ENCODE peak calls at places on chromosome 12, in four cellular contexts. A, K, I and W are unnamed samples.

GRCh38 chr12:104588048-104588942 is 131.5 kb downstream of the CHST11 start:
- DNase-seq in A (no peak), K (peak), I (peak), W (no peak)

GRCh38 chr12:82449179-82449578 is 90.8 kb downstream of the METTL25 start:
- DNase-seq in A (no peak), K (no peak), I (no peak), W (no peak)

GRCh38 chr12:124720019-124720686 is 143.5 kb downstream of the SCARB1 start:
- DNase-seq in A (no peak), K (peak), I (no peak), W (no peak)

GRCh38 chr12:4220489-4220888 is 53.1 kb upstream of the CCND2 start:
- DNase-seq in A (no peak), K (no peak), I (no peak), W (no peak)

GRCh38 chr12:108302034-108302433 is 37.1 kb downstream of the CMKLR1 start:
- DNase-seq in A (no peak), K (no peak), I (no peak), W (no peak)

GRCh38 chr12:3155710-3156386 is 78.7 kb downstream of the TSPAN9 start:
- DNase-seq in A (no peak), K (no peak), I (no peak), W (no peak)

GRCh38 chr12:32305163-32305562 is 94.2 kb upstream of the FGD4 start:
- DNase-seq in A (no peak), K (peak), I (no peak), W (peak)

GRCh38 chr12:121026274-121027045 is 10.2 kb upstream of the C12orf43 start:
- DNase-seq in A (no peak), K (no peak), I (no peak), W (no peak)

GRCh38 chr12:1936406-1937320 is 18.2 kb upstream of the CACNA2D4 start:
- DNase-seq in A (no peak), K (peak), I (no peak), W (peak)

GRCh38 chr12:132651444-132652100 is 33.0 kb downstream of the P2RX2 start:
- DNase-seq in A (no peak), K (no peak), I (no peak), W (no peak)

GRCh38 chr12:100190013-100190394 is 10.6 kb upstream of the ACTR6 start:
- DNase-seq in A (no peak), K (no peak), I (no peak), W (no peak)

GRCh38 chr12:3122841-3123678 is 45.9 kb downstream of the TSPAN9 start:
- DNase-seq in A (no peak), K (peak), I (no peak), W (no peak)

GRCh38 chr12:54428050-54429013 is 9.3 kb upstream of the ITGA5 start:
- DNase-seq in A (no peak), K (peak), I (no peak), W (no peak)

GRCh38 chr12:54000105-54000773 is at the start of gene HOXC9:
- DNase-seq in A (no peak), K (no peak), I (no peak), W (no peak)

GRCh38 chr12:108066583-108067234 is 62.4 kb upstream of the WSCD2 start:
- DNase-seq in A (no peak), K (no peak), I (no peak), W (peak)

DNA sequence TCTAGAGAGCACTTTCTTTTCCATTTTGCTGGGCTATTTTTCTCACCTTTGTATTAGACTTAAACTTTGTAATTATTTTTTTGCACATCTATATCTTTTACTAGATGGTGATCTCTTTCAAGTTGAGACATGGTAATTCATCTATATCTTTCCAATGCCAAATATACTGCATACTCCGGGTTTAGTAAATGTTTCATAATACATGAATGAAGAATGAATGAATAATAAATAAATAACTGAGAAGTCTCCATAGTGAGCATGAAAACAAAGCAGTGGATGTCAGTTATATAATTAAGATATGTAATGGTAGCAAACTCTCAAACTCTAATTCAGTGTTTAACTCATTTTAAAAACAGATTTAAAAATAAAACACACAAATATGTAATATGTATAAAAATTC is 342.5 kb upstream of the KITLG start:
- DNase-seq in A (no peak), K (peak), I (no peak), W (no peak)
- TF ChIP-seq CTCF in A (no peak), K (no peak), I (no peak), W (no peak)

GRCh38 chr12:65742481-65742971 is 81.8 kb upstream of the HMGA2 start:
- DNase-seq in A (no peak), K (peak), I (no peak), W (peak)
- H3K4me3 ChIP-seq in A (no peak), K (peak), I (peak), W (peak)

GRCh38 chr12:46402861-46403731 is 30.5 kb upstream of the SLC38A2 start:
- DNase-seq in A (no peak), K (peak), I (no peak), W (no peak)
- H3K27ac ChIP-seq in A (no peak), K (peak), I (peak), W (no peak)

DNA sequence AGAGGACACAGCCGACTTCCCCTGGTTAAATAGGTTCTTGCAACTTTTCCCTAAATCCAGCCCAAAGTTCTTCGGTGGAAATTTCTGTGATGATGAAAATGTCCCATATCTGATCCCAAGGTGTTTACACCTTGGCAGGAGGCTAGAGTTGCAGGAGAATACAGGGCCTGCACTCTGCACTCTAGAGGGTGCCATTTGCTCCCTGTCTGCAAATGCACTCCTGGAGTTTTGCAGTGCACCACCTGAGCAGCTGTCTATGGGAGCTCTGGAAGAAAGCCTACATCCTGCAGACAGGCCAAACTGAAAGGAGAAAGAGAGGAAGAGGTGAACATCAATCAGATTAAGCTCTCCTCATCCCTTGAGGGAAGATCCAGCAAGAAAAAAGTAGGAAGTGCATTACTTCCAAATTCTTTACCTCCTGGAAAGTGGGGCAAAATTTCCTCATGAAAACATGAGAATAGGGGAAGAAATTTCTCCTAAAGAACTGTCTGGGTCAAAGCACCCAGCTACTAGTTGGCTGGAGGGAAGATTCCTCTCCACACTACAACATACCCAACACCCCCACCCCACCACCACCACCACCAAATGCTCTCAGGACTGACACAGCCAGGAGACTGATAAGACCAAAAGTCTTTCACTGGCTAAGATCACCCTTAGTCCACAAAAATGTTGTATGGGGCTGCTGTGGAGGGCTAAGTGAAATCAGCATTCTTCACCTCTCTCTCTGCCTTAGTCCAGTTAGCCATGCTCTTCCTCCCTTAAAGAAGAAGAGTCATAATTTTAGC is 106.4 kb downstream of the NUAK1 start:
- DNase-seq in A (no peak), K (no peak), I (no peak), W (no peak)
- TF ChIP-seq CTCF in A (no peak), K (no peak), I (peak), W (no peak)

GRCh38 chr12:21776242-21776641 is 1.7 kb upstream of the KCNJ8 start:
- DNase-seq in A (no peak), K (no peak), I (no peak), W (no peak)

GRCh38 chr12:21773263-21773741 is 1.2 kb downstream of the KCNJ8 start:
- DNase-seq in A (no peak), K (peak), I (no peak), W (peak)

GRCh38 chr12:21775130-21775920 is 819 bp upstream of the KCNJ8 start:
- DNase-seq in A (no peak), K (peak), I (no peak), W (no peak)

GRCh38 chr12:21773799-21774198 is 707 bp downstream of the KCNJ8 start:
- DNase-seq in A (no peak), K (peak), I (no peak), W (no peak)

GRCh38 chr12:21774358-21775129 is at the start of gene KCNJ8:
- DNase-seq in A (no peak), K (peak), I (no peak), W (peak)
- H3K4me3 ChIP-seq in A (no peak), K (peak), I (no peak), W (peak)

GRCh38 chr12:122871851-122872785 is 23.8 kb downstream of the VPS37B start:
- DNase-seq in A (peak), K (peak), I (no peak), W (peak)

GRCh38 chr12:122869207-122869973 is 26.5 kb downstream of the VPS37B start:
- DNase-seq in A (no peak), K (no peak), I (no peak), W (no peak)

GRCh38 chr12:122868471-122869177 is 27.3 kb downstream of the VPS37B start:
- DNase-seq in A (no peak), K (no peak), I (no peak), W (no peak)

GRCh38 chr12:122870867-122871664 is 24.9 kb downstream of the VPS37B start:
- DNase-seq in A (no peak), K (peak), I (no peak), W (peak)

GRCh38 chr12:122870163-122870842 is 25.6 kb downstream of the VPS37B start:
- DNase-seq in A (no peak), K (no peak), I (no peak), W (no peak)
- H3K27ac ChIP-seq in A (no peak), K (no peak), I (peak), W (peak)

DNA sequence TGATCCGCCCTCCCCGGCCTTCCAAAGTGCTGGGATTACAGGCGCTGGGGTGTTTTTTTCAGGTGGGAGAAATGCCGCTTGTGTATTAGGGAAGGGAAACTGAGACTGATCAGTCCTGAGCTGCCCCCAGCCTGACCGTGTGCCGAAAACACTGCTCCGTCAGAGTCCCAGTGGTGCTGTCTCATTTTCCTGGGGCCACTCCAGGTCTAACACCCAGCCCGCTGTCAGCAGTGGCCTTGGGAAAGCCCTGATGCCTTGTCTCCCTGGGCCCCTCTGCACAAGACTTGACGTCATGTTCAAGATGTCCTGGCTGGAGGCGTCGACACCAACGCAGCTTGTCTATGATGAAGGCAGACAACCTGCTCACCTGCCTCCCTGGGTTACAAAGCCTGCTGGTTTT is 165.9 kb downstream of the RBM19 start:
- DNase-seq in A (no peak), K (no peak), I (no peak), W (no peak)
- TF ChIP-seq CTCF in A (no peak), K (no peak), I (no peak), W (no peak)

DNA sequence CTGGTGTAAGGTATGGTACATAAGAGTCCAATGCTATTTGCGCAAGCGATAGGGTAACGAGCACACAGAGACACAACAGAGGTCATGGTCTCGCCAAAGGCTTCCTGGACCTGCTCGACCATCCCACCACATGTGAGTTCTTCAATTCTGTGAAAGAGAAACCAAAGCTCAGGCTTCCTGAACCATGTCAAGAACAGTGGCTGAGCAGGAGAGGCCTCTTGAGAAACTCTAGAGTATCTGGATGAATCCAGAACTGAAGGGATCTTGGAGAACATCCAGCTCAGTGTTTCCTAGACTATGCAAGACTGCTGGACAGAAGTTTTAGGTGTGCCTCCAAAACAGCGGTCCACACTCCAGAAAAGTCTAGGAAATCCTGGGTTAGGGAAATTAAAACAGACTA is 114.5 kb downstream of the TRAFD1 start:
- DNase-seq in A (no peak), K (peak), I (no peak), W (no peak)
- H3K4me3 ChIP-seq in A (no peak), K (no peak), I (no peak), W (no peak)

GRCh38 chr12:16348435-16349131 is 1.1 kb downstream of the MGST1 start:
- DNase-seq in A (no peak), K (peak), I (no peak), W (no peak)

GRCh38 chr12:16347391-16348298 is at the start of gene MGST1:
- DNase-seq in A (no peak), K (peak), I (no peak), W (peak)

GRCh38 chr12:16346931-16347330 is 514 bp upstream of the MGST1 start:
- DNase-seq in A (no peak), K (no peak), I (no peak), W (no peak)

GRCh38 chr12:16344269-16344668 is 3.2 kb upstream of the MGST1 start:
- DNase-seq in A (no peak), K (peak), I (no peak), W (no peak)

GRCh38 chr12:16345105-16345504 is 2.3 kb upstream of the MGST1 start:
- DNase-seq in A (no peak), K (no peak), I (no peak), W (no peak)
- H3K27ac ChIP-seq in A (no peak), K (no peak), I (no peak), W (no peak)

GRCh38 chr12:83823386-83824045 is 1089.1 kb downstream of the SLC6A15 start:
- DNase-seq in A (no peak), K (peak), I (no peak), W (peak)
- TF ChIP-seq CTCF in A (no peak), K (no peak), I (peak), W (peak)